ENCODE peak calls at places on chromosomes 11 and 22, in eight cellular contexts. Z is lower lobe of right lung, B is heart right ventricle, L is sigmoid colon, F is right atrium auricular region, H is adrenal gland, A is neuronal stem cell, I is body of pancreas. V is an unnamed sample. For H3K4me1, the result is how much of the 10 kb centered on the place peaks cover.

GRCh38 chr22:17873804-17874203 is 99.5 kb upstream of the BID start:
- DNase-seq in F (no peak), I (no peak), B (no peak), H (no peak), L (no peak), Z (no peak), A (no peak), V (no peak)

GRCh38 chr22:25629613-25630012 is 65.1 kb downstream of the GRK3 start:
- DNase-seq in B (no peak), A (no peak), I (no peak), Z (no peak), L (no peak), H (no peak), F (no peak), V (no peak)

GRCh38 chr11:120279490-120279889 is 39.5 kb downstream of the POU2F3 start:
- DNase-seq in I (no peak), B (no peak), Z (no peak), F (no peak), L (no peak), A (no peak), H (no peak), V (no peak)

GRCh38 chr11:29481721-29482120 is 535.1 kb downstream of the KCNA4 start:
- DNase-seq in H (no peak), Z (no peak), A (no peak), L (no peak), F (no peak), B (no peak), I (no peak), V (no peak)

GRCh38 chr22:50141891-50142363 is 28.6 kb upstream of the PANX2 start:
- DNase-seq in H (no peak), I (no peak), F (no peak), A (peak), L (peak), Z (no peak), B (no peak), V (no peak)

GRCh38 chr11:1207451-1208360 is 15.2 kb upstream of the MUC5B start:
- DNase-seq in Z (peak), L (peak), H (no peak), A (no peak), B (peak), I (peak), F (no peak), V (peak)

GRCh38 chr11:87628161-87628560 is 547.1 kb downstream of the RAB38 start:
- DNase-seq in I (no peak), L (no peak), F (no peak), B (no peak), Z (no peak), A (no peak), H (no peak), V (no peak)

GRCh38 chr11:69436041-69436982 is 45.2 kb upstream of the LINC01488 start:
- DNase-seq in A (no peak), H (no peak), L (peak), Z (peak), B (no peak), F (no peak), I (peak), V (no peak)

GRCh38 chr11:122632178-122632824 is 23.2 kb upstream of the UBASH3B start:
- DNase-seq in A (no peak), H (peak), I (no peak), B (no peak), F (no peak), L (peak), Z (no peak), V (no peak)

GRCh38 chr22:43624144-43624998 is 187.7 kb downstream of the EFCAB6 start:
- DNase-seq in H (no peak), A (no peak), L (no peak), Z (no peak), F (no peak), B (no peak), I (no peak), V (no peak)

GRCh38 chr11:95132956-95133355 is 43.3 kb downstream of the ENDOD1 start:
- DNase-seq in L (no peak), H (no peak), B (no peak), I (no peak), Z (no peak), F (no peak), A (no peak), V (no peak)

GRCh38 chr11:30935861-30936260 is 349.7 kb upstream of the MPPED2 start:
- DNase-seq in F (no peak), A (no peak), I (no peak), Z (no peak), B (no peak), H (no peak), L (no peak), V (no peak)

GRCh38 chr22:23245045-23245798 is 64.9 kb downstream of the BCR start:
- DNase-seq in F (no peak), L (no peak), H (peak), Z (no peak), A (no peak), B (no peak), I (no peak), V (no peak)
- H3K4me1 ChIP-seq in F (under half), L (under half), H (half or more), Z (under half), A (under half), B (under half), I (under half), V (under half)

GRCh38 chr11:66956689-66957290 is 1.4 kb downstream of the PC start:
- DNase-seq in L (peak), Z (peak), F (no peak), I (no peak), H (no peak), A (no peak), B (no peak), V (peak)
- H3K4me3 ChIP-seq in L (no peak), Z (no peak), F (no peak), I (no peak), H (no peak), A (no peak), B (no peak), V (no peak)

DNA sequence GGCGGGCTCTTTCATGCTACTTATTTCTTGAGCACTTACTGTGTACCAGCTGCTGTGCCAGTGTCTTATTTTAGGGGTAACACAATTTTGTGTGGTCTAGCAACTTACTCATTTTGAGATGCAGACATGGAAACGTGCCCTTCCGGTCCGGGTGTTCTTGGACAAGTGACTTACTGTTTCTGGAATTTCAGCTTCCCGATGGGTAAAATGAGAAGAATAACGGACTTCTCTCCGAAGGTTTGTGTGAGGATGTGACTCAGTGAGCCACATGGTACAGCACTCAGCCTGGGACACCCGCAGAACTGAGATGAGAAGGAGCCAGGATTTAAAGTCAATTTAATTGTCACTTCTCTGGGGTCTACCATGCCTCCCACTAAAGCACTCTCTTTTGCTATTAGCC is 114.5 kb upstream of the SYT13 start:
- DNase-seq in I (no peak), B (no peak), F (no peak), A (no peak), L (no peak), Z (no peak), H (no peak), V (no peak)
- H3K27ac ChIP-seq in I (no peak), B (no peak), F (no peak), A (no peak), L (no peak), Z (no peak), H (no peak), V (no peak)

GRCh38 chr11:117654856-117655255 is 142.2 kb downstream of the DSCAML1 start:
- DNase-seq in H (no peak), A (no peak), I (no peak), B (no peak), Z (no peak), F (no peak), L (no peak), V (no peak)

GRCh38 chr11:117649656-117650055 is 147.4 kb downstream of the DSCAML1 start:
- DNase-seq in L (no peak), Z (no peak), B (no peak), F (no peak), H (no peak), A (no peak), I (no peak), V (no peak)

GRCh38 chr11:117657801-117658200 is 139.2 kb downstream of the DSCAML1 start:
- DNase-seq in A (no peak), B (peak), H (no peak), I (no peak), L (no peak), Z (no peak), F (no peak), V (no peak)

GRCh38 chr11:117658809-117659208 is 138.2 kb downstream of the DSCAML1 start:
- DNase-seq in A (no peak), I (no peak), L (no peak), Z (no peak), B (no peak), H (no peak), F (no peak), V (no peak)

GRCh38 chr11:117654281-117654680 is 142.7 kb downstream of the DSCAML1 start:
- DNase-seq in I (no peak), H (no peak), Z (no peak), F (no peak), L (no peak), A (no peak), B (no peak), V (no peak)
- H3K4me1 ChIP-seq in I (under half), H (under half), Z (under half), F (under half), L (under half), A (under half), B (under half), V (under half)

GRCh38 chr11:3853935-3854659 is 1.4 kb upstream of the STIM1 start:
- DNase-seq in F (no peak), I (peak), H (peak), L (peak), Z (peak), B (no peak), A (no peak), V (no peak)

GRCh38 chr11:3853545-3853842 is 2.0 kb upstream of the STIM1 start:
- DNase-seq in A (no peak), I (no peak), Z (no peak), L (no peak), F (no peak), B (no peak), H (no peak), V (no peak)

GRCh38 chr11:3854977-3855807 is at the start of gene STIM1:
- DNase-seq in B (peak), F (peak), A (peak), I (peak), L (peak), Z (peak), H (peak), V (peak)

GRCh38 chr11:3855808-3856491 is 486 bp downstream of the STIM1 start:
- DNase-seq in Z (peak), B (peak), L (peak), F (peak), A (no peak), I (peak), H (peak), V (peak)

DNA sequence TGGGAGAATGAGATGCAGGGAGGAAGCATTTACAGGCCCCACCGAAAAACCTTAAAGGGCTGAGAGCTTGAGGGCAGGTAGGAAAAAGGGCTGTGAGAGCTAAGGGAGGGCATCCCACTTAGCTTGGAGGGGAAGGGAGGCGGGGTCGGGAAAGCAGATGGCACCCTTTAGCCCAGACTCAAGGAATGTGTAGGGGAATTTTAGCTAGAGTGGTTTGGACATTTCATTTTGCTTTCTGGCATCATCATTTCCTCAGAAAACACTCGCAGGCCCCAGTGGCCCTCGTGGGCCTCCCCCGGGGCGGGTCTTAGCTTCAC is 846 bp upstream of the STIM1 start:
- DNase-seq in I (no peak), B (no peak), Z (no peak), A (no peak), F (no peak), H (no peak), L (no peak), V (no peak)
- H3K4me3 ChIP-seq in I (no peak), B (no peak), Z (peak), A (peak), F (no peak), H (peak), L (no peak), V (peak)

GRCh38 chr11:115699326-115699725 is 195.1 kb upstream of the CADM1 start:
- DNase-seq in I (no peak), A (no peak), H (no peak), F (no peak), L (peak), B (no peak), Z (no peak), V (no peak)
- H3K27ac ChIP-seq in I (no peak), A (no peak), H (no peak), F (peak), L (peak), B (peak), Z (no peak), V (no peak)

DNA sequence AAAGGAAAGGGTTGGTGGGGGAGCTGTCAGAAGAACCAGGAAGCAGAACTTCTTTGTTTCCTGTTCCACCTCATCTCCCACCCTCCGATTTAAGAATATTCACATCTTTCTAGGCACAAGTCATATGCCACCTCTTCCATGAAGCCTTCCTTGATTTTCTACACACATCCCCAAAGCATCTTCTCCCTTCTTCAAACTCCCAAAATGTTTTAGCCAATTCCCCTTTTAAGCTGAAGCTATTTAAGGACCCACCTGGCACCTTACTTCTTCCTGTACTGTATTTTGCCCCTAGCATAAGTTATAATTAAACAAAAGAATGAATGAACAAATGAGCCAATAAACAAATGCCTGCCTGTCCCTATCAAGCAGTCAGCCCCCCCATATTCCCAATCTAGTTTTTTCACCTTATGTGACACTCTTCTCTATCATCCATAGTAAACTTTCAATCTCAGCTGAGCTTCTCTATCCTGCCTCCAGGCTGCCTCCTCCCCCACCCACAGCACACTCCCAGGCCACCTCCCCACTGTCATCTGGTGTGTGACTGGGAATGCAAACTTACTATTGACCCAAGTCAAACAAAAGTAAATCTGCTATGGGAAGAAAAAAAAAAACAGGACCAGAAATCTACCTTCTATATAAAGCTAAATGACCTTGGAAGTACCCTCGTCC is 3.9 kb downstream of the TNKS1BP1 start:
- DNase-seq in F (no peak), Z (no peak), I (peak), L (no peak), B (no peak), H (no peak), A (no peak), V (no peak)
- H3K4me1 ChIP-seq in F (half or more), Z (half or more), I (half or more), L (under half), B (half or more), H (half or more), A (under half), V (half or more)

DNA sequence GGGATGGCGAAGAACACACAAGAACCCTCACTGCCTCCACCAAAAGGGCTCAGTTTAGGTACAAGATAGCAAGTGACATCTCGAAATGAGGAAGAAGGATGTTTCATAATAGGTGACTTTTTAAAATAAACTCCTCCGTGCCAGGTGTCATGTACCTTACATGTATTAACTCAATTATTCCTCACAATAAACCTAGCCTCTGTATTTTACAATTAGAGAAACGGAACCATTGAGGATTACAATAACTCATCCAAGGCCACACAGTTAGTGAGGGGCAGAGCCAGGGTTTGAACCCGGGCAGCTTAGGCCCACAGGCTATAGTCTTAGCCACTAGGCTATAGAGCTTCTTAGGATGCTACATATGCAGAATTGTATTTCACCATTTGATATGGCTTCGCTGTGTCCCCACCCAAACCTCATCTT is 965 bp upstream of the PAMR1 start:
- DNase-seq in F (no peak), I (no peak), H (no peak), Z (no peak), A (no peak), B (no peak), L (no peak), V (no peak)
- H3K4me3 ChIP-seq in F (no peak), I (no peak), H (no peak), Z (no peak), A (no peak), B (no peak), L (no peak), V (no peak)

GRCh38 chr11:7436657-7437056 is 48.6 kb upstream of the OLFML1 start:
- DNase-seq in B (no peak), Z (no peak), F (no peak), A (no peak), H (no peak), L (no peak), I (no peak), V (no peak)
- H3K27ac ChIP-seq in B (no peak), Z (no peak), F (no peak), A (no peak), H (no peak), L (no peak), I (no peak), V (no peak)

DNA sequence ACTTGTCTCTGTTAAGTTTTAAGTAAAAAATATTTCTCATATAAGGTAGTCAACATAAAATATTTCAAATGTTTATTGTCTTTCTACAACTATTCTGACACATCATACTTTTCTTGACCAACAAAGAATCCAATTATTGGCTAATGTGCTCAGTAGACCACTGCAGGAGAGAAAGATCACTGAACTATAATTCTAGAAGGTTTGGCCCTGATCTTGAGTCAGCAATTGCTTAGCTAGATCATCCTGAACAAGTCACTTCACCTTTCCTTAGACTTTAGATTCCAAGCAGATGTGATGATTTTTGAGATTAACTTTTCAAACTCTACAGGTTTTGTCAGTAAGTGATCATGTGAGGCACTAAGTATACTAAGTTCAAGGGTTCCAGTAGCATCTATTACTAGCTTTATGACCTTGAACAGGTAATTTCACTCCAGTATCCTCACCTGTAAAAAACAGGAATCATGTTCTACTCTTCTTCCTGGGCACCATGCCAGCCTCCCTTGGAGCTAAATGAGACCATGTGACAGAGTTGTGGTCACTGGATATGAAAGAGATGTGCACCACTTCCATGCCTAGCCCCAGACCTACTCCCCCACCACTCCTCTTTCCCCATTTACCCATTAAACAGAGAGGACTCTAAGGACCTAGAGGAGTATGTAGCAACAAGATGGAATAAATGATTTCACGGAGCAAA is 17.3 kb downstream of the PGM2L1 start:
- DNase-seq in L (no peak), I (peak), H (no peak), Z (no peak), B (no peak), F (no peak), A (no peak), V (peak)
- H3K4me1 ChIP-seq in L (under half), I (under half), H (under half), Z (under half), B (under half), F (under half), A (under half), V (under half)